ENCODE peak calls at places on chromosomes 4 and X, in eight cellular contexts. M is cardiac muscle cell; Q is ureter; K is endodermal cell; D is activated naive CD4-positive, alpha-beta T cell; T is brain microvascular endothelial cell; A is fibroblast of gingiva; G is CD4-positive, alpha-beta T cell. E is an unnamed sample.

GRCh38 chr4:141011799-141012377 is 121.4 kb downstream of the RNF150 start:
- DNase-seq in D (no peak), K (no peak), A (peak), Q (no peak), G (no peak), T (no peak), M (no peak), E (no peak)

GRCh38 chrX:119427024-119427794 is 28.1 kb downstream of the SLC25A43 start:
- DNase-seq in M (peak), G (no peak), Q (no peak), D (no peak), K (no peak), A (peak), T (peak), E (no peak)

GRCh38 chr4:185255868-185256267 is 46.5 kb downstream of the SNX25 start:
- DNase-seq in T (no peak), D (no peak), K (no peak), M (no peak), Q (no peak), A (no peak), G (no peak), E (no peak)

GRCh38 chr4:81504685-81505598 is 33.2 kb upstream of the RASGEF1B start:
- DNase-seq in T (no peak), D (peak), M (peak), G (peak), K (no peak), Q (peak), A (no peak), E (peak)

GRCh38 chrX:43836435-43837184 is 45.6 kb downstream of the MAOB start:
- DNase-seq in G (no peak), T (no peak), Q (no peak), K (no peak), A (no peak), D (no peak), M (peak), E (no peak)

GRCh38 chr4:139889194-139889762 is 223.7 kb downstream of the MGST2 start:
- DNase-seq in T (no peak), D (no peak), G (no peak), A (no peak), K (no peak), Q (peak), M (no peak), E (no peak)

GRCh38 chrX:80576815-80577533 is 156.7 kb downstream of the TENT5D start:
- DNase-seq in G (no peak), K (peak), Q (no peak), M (no peak), D (no peak), T (no peak), A (no peak), E (no peak)

GRCh38 chrX:24153175-24153795 is 3.8 kb downstream of the ZFX start:
- DNase-seq in M (peak), T (no peak), D (no peak), K (peak), Q (no peak), G (no peak), A (peak), E (no peak)

GRCh38 chr4:102623622-102624021 is 122.5 kb downstream of the NFKB1 start:
- DNase-seq in T (peak), M (peak), Q (no peak), G (no peak), A (no peak), D (no peak), K (peak), E (no peak)

GRCh38 chr4:5330339-5330738 is 279.1 kb downstream of the STK32B start:
- DNase-seq in Q (no peak), K (no peak), T (no peak), D (no peak), G (no peak), M (no peak), A (no peak), E (no peak)

GRCh38 chr4:38583102-38583501 is 80.9 kb upstream of the KLF3 start:
- DNase-seq in D (no peak), M (no peak), K (no peak), A (no peak), T (no peak), G (no peak), Q (no peak), E (no peak)

GRCh38 chr4:77044458-77045124 is 31.2 kb downstream of the CCNI start:
- DNase-seq in Q (no peak), K (no peak), A (peak), T (no peak), G (no peak), M (peak), D (no peak), E (no peak)

GRCh38 chrX:84044051-84044450 is 143.9 kb downstream of the RPS6KA6 start:
- DNase-seq in Q (no peak), M (no peak), G (no peak), T (no peak), K (peak), A (no peak), D (no peak), E (no peak)

GRCh38 chr4:147492761-147493160 is 11.9 kb downstream of the EDNRA start:
- DNase-seq in K (no peak), M (peak), Q (no peak), A (peak), G (no peak), D (no peak), T (peak), E (no peak)

E was measured in activated CD4-positive, CD25-positive, alpha-beta regulatory T cell.